ENCODE peak calls at places on chromosomes 13 and 19, in five cellular contexts. Z is SK-N-SH, Y is HepG2, O is GM12878, E is GM12891. R is an unnamed sample.

GRCh38 chr13:42078113-42078769 is 29.8 kb downstream of the DGKH start:
- DNase-seq in Z (peak), Y (peak), O (no peak), E (no peak), R (no peak)

GRCh38 chr13:113387396-113387795 is 23.5 kb upstream of the GRTP1 start:
- DNase-seq in Z (no peak), Y (no peak), O (no peak), E (no peak), R (no peak)

GRCh38 chr19:13031917-13032623 is 36.8 kb downstream of the NFIX start:
- DNase-seq in Z (no peak), Y (peak), O (no peak), E (no peak), R (no peak)

GRCh38 chr19:36819130-36819630 is 19.0 kb downstream of the ZNF790 start:
- DNase-seq in Z (no peak), Y (no peak), O (no peak), E (no peak), R (no peak)

GRCh38 chr13:24116103-24116502 is 44.4 kb upstream of the SPATA13 start:
- DNase-seq in Z (no peak), Y (no peak), O (no peak), E (no peak), R (no peak)

GRCh38 chr19:39444598-39445257 is 654 bp upstream of the SUPT5H start:
- DNase-seq in Z (no peak), Y (no peak), O (no peak), E (no peak), R (no peak)

GRCh38 chr19:391199-391557 is 17.8 kb downstream of the C2CD4C start:
- DNase-seq in Z (no peak), Y (no peak), O (no peak), E (no peak), R (no peak)

GRCh38 chr19:48961051-48961649 is 4.0 kb upstream of the FTL start:
- DNase-seq in Z (no peak), Y (peak), O (no peak), E (no peak), R (no peak)

GRCh38 chr13:94660695-94661324 is 51.5 kb downstream of the SOX21 start:
- DNase-seq in Z (peak), Y (no peak), O (no peak), E (no peak), R (no peak)

GRCh38 chr19:50205681-50206138 is 2.3 kb downstream of the MYH14 start:
- DNase-seq in Z (no peak), Y (no peak), O (no peak), E (no peak), R (no peak)

GRCh38 chr13:77310579-77311279 is 16.2 kb downstream of the MYCBP2 start:
- DNase-seq in Z (no peak), Y (no peak), O (no peak), E (no peak), R (no peak)

GRCh38 chr13:26499209-26499601 is 58.3 kb upstream of the WASF3 start:
- DNase-seq in Z (no peak), Y (no peak), O (no peak), E (no peak), R (no peak)

GRCh38 chr13:50366488-50367174 is 351.4 kb downstream of the KCNRG start:
- DNase-seq in Z (peak), Y (no peak), O (peak), E (no peak), R (no peak)

GRCh38 chr13:82654851-82655517 is 1227.3 kb downstream of the SLITRK1 start:
- DNase-seq in Z (no peak), Y (no peak), O (no peak), E (no peak), R (no peak)

GRCh38 chr13:37229931-37230330 is 124.5 kb upstream of the CSNK1A1L start:
- DNase-seq in Z (no peak), Y (no peak), O (no peak), E (no peak), R (no peak)

GRCh38 chr19:12884926-12885748 is 1.9 kb downstream of the KLF1 start:
- DNase-seq in Z (peak), Y (peak), O (peak), E (peak), R (peak)

GRCh38 chr13:109998808-109999528 is 212.6 kb upstream of the IRS2 start:
- DNase-seq in Z (no peak), Y (no peak), O (no peak), E (no peak), R (no peak)

GRCh38 chr19:13163609-13164364 is 13.6 kb downstream of the IER2 start:
- DNase-seq in Z (peak), Y (peak), O (no peak), E (no peak), R (no peak)

DNA sequence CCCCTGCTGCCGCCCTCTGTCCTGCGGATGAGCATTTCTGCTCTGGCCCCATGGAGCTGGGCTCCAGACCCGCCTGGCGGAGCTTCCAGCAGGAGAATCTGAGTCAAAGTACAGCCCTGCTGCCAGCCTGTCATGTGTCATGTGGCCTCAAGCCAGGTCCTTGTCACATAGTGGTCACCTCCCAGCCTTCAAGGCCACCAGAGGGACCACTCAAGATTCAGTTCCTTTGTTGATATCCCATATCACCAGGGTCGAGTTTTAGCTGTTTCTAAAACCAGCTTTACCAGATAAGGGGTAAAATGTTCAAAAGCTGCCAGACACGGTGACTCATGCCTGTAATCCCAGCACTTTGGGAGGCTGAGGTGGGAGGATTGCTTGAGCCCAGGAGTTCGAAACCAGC is 13.4 kb downstream of the THOP1 start:
- DNase-seq in Z (no peak), Y (no peak), O (no peak), E (no peak), R (no peak)
- TF ChIP-seq TAF1 in Z (no peak), Y (no peak), O (no peak), E (no peak), R (no peak)

GRCh38 chr19:18710986-18711751 is 27.7 kb downstream of the CRTC1 start:
- DNase-seq in Z (peak), Y (no peak), O (no peak), E (no peak), R (no peak)
- TF ChIP-seq POLR2AphosphoS5 in Z (no peak), Y (no peak), O (no peak), E (no peak), R (no peak)

GRCh38 chr13:59861676-59862075 is 302.1 kb downstream of the DIAPH3 start:
- DNase-seq in Z (no peak), Y (no peak), O (no peak), E (no peak), R (no peak)
- TF ChIP-seq TAF1 in Z (no peak), Y (no peak), O (no peak), E (no peak), R (no peak)

DNA sequence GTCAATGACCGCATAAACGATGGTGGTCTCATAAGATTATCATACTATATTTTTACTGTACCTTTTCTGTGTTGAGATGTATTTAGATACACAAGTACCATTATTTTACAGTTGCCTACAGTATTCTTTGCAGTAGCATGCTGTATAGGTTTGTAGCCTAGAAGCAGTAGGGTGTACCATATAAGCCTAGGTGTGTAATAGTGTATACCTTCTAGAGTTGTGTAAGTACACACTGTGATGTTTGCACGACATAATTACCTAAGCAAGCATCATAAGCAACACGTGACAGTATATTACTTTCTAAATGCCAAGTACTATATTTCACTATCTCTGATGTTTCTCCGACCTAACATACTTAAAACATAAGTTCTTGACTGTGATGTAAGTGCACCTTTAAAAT is 2.7 kb downstream of the LPAR6 start:
- DNase-seq in Z (no peak), Y (no peak), O (no peak), E (no peak), R (no peak)
- TF ChIP-seq POLR2AphosphoS5 in Z (no peak), Y (no peak), O (no peak), E (no peak), R (no peak)

R was measured in GM12892.